ENCODE peak calls at places on chromosomes 1 and 21, in five cellular contexts. E, A, U, K and S are unnamed samples.

GRCh38 chr1:53869454-53870117 is 20.0 kb downstream of the YIPF1 start:
- DNase-seq in E (no peak), A (no peak), U (no peak), K (no peak), S (no peak)

GRCh38 chr1:78519446-78519845 is 28.7 kb downstream of the PTGFR start:
- DNase-seq in E (no peak), A (no peak), U (no peak), K (no peak), S (no peak)

GRCh38 chr1:218473527-218473926 is 128.4 kb downstream of the TGFB2 start:
- DNase-seq in E (no peak), A (no peak), U (no peak), K (no peak), S (no peak)

GRCh38 chr1:160004001-160004400 is 27.8 kb downstream of the PIGM start:
- DNase-seq in E (peak; percentile 77), A (peak; percentile 84), U (no peak), K (no peak), S (no peak)

GRCh38 chr1:119147626-119148180 is 7.2 kb upstream of the WARS2 start:
- DNase-seq in E (no peak), A (no peak), U (no peak), K (no peak), S (no peak)

GRCh38 chr1:101540161-101540560 is 303.3 kb downstream of the S1PR1 start:
- DNase-seq in E (no peak), A (no peak), U (no peak), K (no peak), S (no peak)

GRCh38 chr1:187870567-187870966 is 1041.8 kb downstream of the PLA2G4A start:
- DNase-seq in E (no peak), A (no peak), U (no peak), K (no peak), S (no peak)

GRCh38 chr21:14923468-14923867 is 141.3 kb downstream of the NRIP1 start:
- DNase-seq in E (no peak), A (no peak), U (no peak), K (no peak), S (no peak)

GRCh38 chr1:148362141-148362929 is 120.8 kb downstream of the PPIAL4G start:
- DNase-seq in E (peak; percentile 79), A (peak; percentile 97), U (peak; percentile 87), K (no peak), S (peak; percentile 81)

GRCh38 chr1:95084317-95085176 is 11.8 kb upstream of the ALG14 start:
- DNase-seq in E (no peak), A (peak; percentile 33), U (no peak), K (no peak), S (no peak)

GRCh38 chr1:33234131-33234530 is 22.2 kb upstream of the ZNF362 start:
- DNase-seq in E (peak; percentile 45), A (peak; percentile 76), U (no peak), K (no peak), S (no peak)

GRCh38 chr1:155706101-155706619 is 17.3 kb downstream of the DAP3 start:
- DNase-seq in E (peak; percentile 73), A (peak; percentile 78), U (no peak), K (no peak), S (no peak)

GRCh38 chr1:159008744-159009188 is 941 bp upstream of the IFI16 start:
- DNase-seq in E (no peak), A (no peak), U (no peak), K (no peak), S (peak; percentile 71)

GRCh38 chr1:182217071-182217470 is 155.6 kb upstream of the ZNF648 start:
- DNase-seq in E (peak; percentile 87), A (peak; percentile 63), U (no peak), K (no peak), S (no peak)

GRCh38 chr1:240701412-240701811 is 89.5 kb upstream of the GREM2 start:
- DNase-seq in E (no peak), A (no peak), U (no peak), K (no peak), S (no peak)

GRCh38 chr1:47235280-47235679 is 3.3 kb upstream of the TAL1 start:
- DNase-seq in E (no peak), A (no peak), U (no peak), K (no peak), S (no peak)

GRCh38 chr1:150281758-150282557 is at the start of gene CIART:
- DNase-seq in E (peak; percentile 99), A (peak; percentile 100), U (peak; percentile 95), K (peak; percentile 96), S (peak; percentile 80)

GRCh38 chr1:201190624-201191051 is at the start of gene IGFN1:
- DNase-seq in E (no peak), A (peak; percentile 22), U (no peak), K (no peak), S (no peak)

GRCh38 chr1:35499652-35500176 is 57.5 kb downstream of the KIAA0319L start:
- DNase-seq in E (no peak), A (no peak), U (no peak), K (no peak), S (no peak)

GRCh38 chr1:230728710-230729392 is 14.9 kb upstream of the AGT start:
- DNase-seq in E (no peak), A (no peak), U (peak; percentile 65), K (no peak), S (no peak)

GRCh38 chr21:32595431-32595830 is 10.1 kb upstream of the TCP10L start:
- DNase-seq in E (no peak), A (no peak), U (no peak), K (no peak), S (no peak)

GRCh38 chr1:204115128-204115527 is 36.7 kb downstream of the ETNK2 start:
- DNase-seq in E (no peak), A (no peak), U (no peak), K (no peak), S (no peak)

GRCh38 chr1:228273720-228274451 is 66.0 kb downstream of the OBSCN start:
- DNase-seq in E (no peak), A (no peak), U (no peak), K (no peak), S (no peak)

GRCh38 chr1:240149488-240150094 is 57.9 kb downstream of the FMN2 start:
- DNase-seq in E (peak; percentile 12), A (peak; percentile 30), U (no peak), K (no peak), S (no peak)